ENCODE peak calls at places on chromosome 12, in four cellular contexts. L is cardiac fibroblast, F is small intestine, O is pancreas. Q is an unnamed sample.

GRCh38 chr12:29223936-29224921 is 75.2 kb downstream of the FAR2 start:
- DNase-seq in O (no peak), L (no peak), F (no peak), Q (no peak)

GRCh38 chr12:47768323-47768811 is 4.7 kb upstream of the SLC48A1 start:
- DNase-seq in O (no peak), F (no peak), L (no peak), Q (no peak)

GRCh38 chr12:7129647-7130536 is at the start of gene CLSTN3:
- DNase-seq in O (peak), F (peak), L (peak), Q (peak)

GRCh38 chr12:103880299-103881142 is 39.5 kb upstream of the NT5DC3 start:
- DNase-seq in O (no peak), F (no peak), L (no peak), Q (no peak)

GRCh38 chr12:111993290-111994150 is 19.4 kb downstream of the TMEM116 start:
- DNase-seq in O (no peak), L (no peak), F (peak), Q (no peak)

GRCh38 chr12:93122089-93122488 is 193.0 kb upstream of the EEA1 start:
- DNase-seq in F (no peak), O (no peak), L (peak), Q (no peak)

GRCh38 chr12:45350861-45351260 is 135.0 kb downstream of the ANO6 start:
- DNase-seq in O (no peak), F (no peak), L (no peak), Q (no peak)

GRCh38 chr12:76690916-76691700 is 72.8 kb upstream of the ZDHHC17 start:
- DNase-seq in F (no peak), O (no peak), L (peak), Q (no peak)

GRCh38 chr12:127980585-127980984 is 286.4 kb upstream of the TMEM132C start:
- DNase-seq in F (no peak), O (no peak), L (no peak), Q (no peak)

GRCh38 chr12:57243521-57244305 is 7.3 kb downstream of the STAC3 start:
- DNase-seq in F (peak), O (peak), L (peak), Q (peak)

GRCh38 chr12:68613209-68613904 is 2.7 kb downstream of the RAP1B start:
- DNase-seq in F (peak), L (no peak), O (no peak), Q (no peak)

GRCh38 chr12:123595729-123596128 is 6.2 kb upstream of the DDX55 start:
- DNase-seq in L (no peak), F (no peak), O (no peak), Q (no peak)

GRCh38 chr12:105378821-105379400 is 48.4 kb downstream of the C12orf75 start:
- DNase-seq in O (no peak), F (no peak), L (peak), Q (no peak)

GRCh38 chr12:65943388-65944137 is 119.3 kb downstream of the HMGA2 start:
- DNase-seq in L (peak), O (no peak), F (no peak), Q (no peak)

GRCh38 chr12:77841467-77842054 is 10.9 kb downstream of the NAV3 start:
- DNase-seq in F (no peak), L (peak), O (no peak), Q (no peak)

GRCh38 chr12:120110550-120111501 is 5.7 kb downstream of the RAB35 start:
- DNase-seq in F (peak), O (no peak), L (no peak), Q (peak)

GRCh38 chr12:107241421-107241820 is 148.1 kb upstream of the CRY1 start:
- DNase-seq in O (no peak), F (no peak), L (no peak), Q (no peak)

GRCh38 chr12:123801573-123802178 is 39.6 kb downstream of the DNAH10 start:
- DNase-seq in O (no peak), F (no peak), L (peak), Q (no peak)

GRCh38 chr12:122062832-122063690 is 15.5 kb upstream of the MLXIP start:
- DNase-seq in L (peak), F (peak), O (peak), Q (peak)
- H3K4me3 ChIP-seq in L (peak), F (no peak), O (no peak), Q (no peak)

DNA sequence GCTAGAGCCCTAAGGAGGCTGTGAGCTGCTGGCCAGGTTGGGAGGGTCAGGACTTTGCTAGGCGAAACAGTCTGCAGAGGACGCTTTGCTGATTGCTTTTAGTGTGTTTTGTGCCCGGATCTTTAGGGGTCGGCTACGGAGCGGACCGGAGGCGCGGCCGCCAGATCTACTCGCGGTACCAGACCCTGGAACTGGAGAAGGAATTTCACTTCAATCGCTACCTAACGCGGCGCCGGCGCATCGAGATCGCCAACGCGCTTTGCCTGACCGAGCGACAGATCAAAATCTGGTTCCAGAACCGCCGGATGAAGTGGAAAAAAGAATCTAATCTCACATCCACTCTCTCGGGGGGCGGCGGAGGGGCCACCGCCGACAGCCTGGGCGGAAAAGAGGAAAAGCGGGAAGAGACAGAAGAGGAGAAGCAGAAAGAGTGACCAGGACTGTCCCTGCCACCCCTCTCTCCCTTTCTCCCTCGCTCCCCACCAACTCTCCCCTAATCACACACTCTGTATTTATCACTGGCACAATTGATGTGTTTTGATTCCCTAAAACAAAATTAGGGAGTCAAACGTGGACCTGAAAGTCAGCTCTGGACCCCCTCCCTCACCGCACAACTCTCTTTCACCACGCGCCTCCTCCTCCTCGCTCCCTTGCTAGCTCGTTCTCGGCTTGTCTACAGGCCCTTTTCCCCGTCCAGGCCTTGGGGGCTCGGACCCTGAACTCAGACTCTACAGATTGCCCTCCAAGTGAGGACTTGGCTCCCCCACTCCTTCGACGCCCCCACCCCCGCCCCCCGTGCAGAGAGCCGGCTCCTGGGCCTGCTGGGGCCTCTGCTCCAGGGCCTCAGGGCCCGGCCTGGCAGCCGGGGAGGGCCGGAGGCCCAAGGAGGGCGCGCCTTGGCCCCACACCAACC is 1.5 kb downstream of the HOXC6 start:
- DNase-seq in L (no peak), O (no peak), F (no peak), Q (no peak)
- H3K4me3 ChIP-seq in L (no peak), O (no peak), F (no peak), Q (no peak)

DNA sequence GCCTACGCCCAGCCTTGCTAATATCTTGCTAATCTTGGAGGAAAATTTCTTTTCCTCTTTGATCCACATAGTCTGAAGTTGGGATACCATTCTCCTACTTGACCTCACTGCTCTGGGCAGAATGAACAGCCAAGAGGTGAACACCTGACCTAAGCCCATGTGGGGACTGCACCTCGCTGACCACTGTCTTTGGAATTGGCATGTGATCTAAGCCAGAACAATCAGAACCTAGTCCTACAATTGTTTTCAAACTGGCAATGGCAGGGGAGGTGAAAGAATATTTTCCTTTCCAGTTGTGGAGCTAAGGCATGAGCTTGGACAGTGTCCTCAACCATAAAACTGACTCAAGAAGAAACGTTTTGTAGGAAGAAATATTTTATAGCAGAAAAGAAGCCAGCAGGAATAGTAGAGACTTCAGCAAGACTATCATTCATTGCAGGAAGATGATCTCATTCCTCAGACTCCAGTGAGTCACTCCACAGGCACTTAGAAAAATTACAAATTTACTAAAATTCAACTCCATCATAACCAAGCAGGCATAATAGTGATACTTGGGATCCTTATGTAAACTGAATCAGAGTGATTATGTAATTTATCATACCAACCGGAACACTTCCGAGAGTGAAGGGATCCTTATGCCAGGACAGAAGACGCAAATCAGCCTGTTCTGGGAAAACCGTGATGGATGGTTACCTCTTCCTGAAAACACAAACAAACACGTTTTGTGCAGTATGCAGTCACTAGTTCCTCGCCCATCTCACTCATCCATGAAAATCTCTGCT is 14.7 kb downstream of the PTPRO start:
- DNase-seq in L (peak), F (no peak), O (no peak), Q (no peak)
- H3K4me3 ChIP-seq in L (no peak), F (no peak), O (no peak), Q (no peak)

DNA sequence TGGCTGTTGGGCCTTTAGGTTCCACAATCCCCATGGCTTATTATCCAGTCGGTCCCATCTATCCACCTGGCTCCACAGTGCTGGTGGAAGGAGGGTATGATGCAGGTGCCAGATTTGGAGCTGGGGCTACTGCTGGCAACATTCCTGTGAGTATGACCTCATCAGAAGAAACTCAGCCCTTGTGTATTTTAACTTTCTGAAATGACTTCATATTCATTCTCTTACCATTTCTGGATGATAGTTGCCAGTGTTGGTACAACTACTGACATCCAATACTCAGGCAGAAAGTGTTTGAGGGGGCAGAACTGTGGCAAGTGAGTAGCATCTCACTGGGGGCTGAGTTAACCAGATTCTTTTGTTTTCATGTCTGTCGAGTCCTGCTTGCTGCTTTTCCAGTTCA is 2.3 kb downstream of the DAZAP2 start:
- DNase-seq in L (no peak), F (no peak), O (no peak), Q (no peak)
- H3K4me3 ChIP-seq in L (no peak), F (no peak), O (no peak), Q (no peak)

GRCh38 chr12:89427508-89428156 is 75.3 kb upstream of the DUSP6 start:
- DNase-seq in O (no peak), L (no peak), F (no peak), Q (no peak)
- H3K4me3 ChIP-seq in O (no peak), L (no peak), F (no peak), Q (no peak)

GRCh38 chr12:98618952-98619351 is 25.5 kb downstream of the SLC25A3 start:
- DNase-seq in O (no peak), L (peak), F (no peak), Q (no peak)
- H3K4me3 ChIP-seq in O (no peak), L (no peak), F (no peak), Q (no peak)